ENCODE peak calls at places on chromosomes 12 and 14, in six cellular contexts. G, H, B, Q, D and W are unnamed samples.

GRCh38 chr12:124481772-124482566 is 85.4 kb downstream of the NCOR2 start:
- DNase-seq in Q (no peak), G (no peak), D (no peak), H (no peak), B (no peak), W (no peak)

GRCh38 chr12:5039815-5040214 is 3.9 kb upstream of the KCNA5 start:
- DNase-seq in Q (no peak), G (no peak), B (no peak), D (no peak), H (no peak), W (no peak)

GRCh38 chr12:43282106-43282505 is 269.9 kb downstream of the ADAMTS20 start:
- DNase-seq in D (no peak), G (no peak), B (no peak), Q (no peak), H (no peak), W (no peak)

GRCh38 chr12:53053223-53054111 is 3.6 kb downstream of the TNS2 start:
- DNase-seq in G (no peak), H (peak), Q (peak), D (no peak), B (peak), W (peak)

GRCh38 chr14:31530136-31530535 is 31.1 kb upstream of the NUBPL start:
- DNase-seq in B (no peak), Q (no peak), D (no peak), G (no peak), H (no peak), W (no peak)

GRCh38 chr12:82904219-82904795 is 217.6 kb downstream of the TMTC2 start:
- DNase-seq in B (no peak), Q (no peak), H (no peak), D (no peak), G (no peak), W (no peak)

GRCh38 chr14:105495101-105495989 is 4.3 kb downstream of the TEDC1 start:
- DNase-seq in D (no peak), H (no peak), G (no peak), Q (no peak), B (no peak), W (no peak)

GRCh38 chr14:80942158-80942738 is 710 bp upstream of the CEP128 start:
- DNase-seq in Q (no peak), G (no peak), B (no peak), D (no peak), H (no peak), W (no peak)

GRCh38 chr14:78498062-78498595 is 328.0 kb downstream of the NRXN3 start:
- DNase-seq in H (no peak), Q (no peak), D (no peak), B (no peak), G (no peak), W (peak)

GRCh38 chr12:49776413-49776812 is 35.1 kb downstream of the TMBIM6 start:
- DNase-seq in H (peak), B (peak), D (peak), G (peak), Q (peak), W (peak)

GRCh38 chr12:613996-614726 is 49.1 kb downstream of the NINJ2 start:
- DNase-seq in D (no peak), Q (peak), G (no peak), H (peak), B (no peak), W (peak)

GRCh38 chr14:68950111-68950510 is 29.0 kb downstream of the ACTN1 start:
- DNase-seq in D (no peak), B (no peak), G (no peak), Q (no peak), H (no peak), W (no peak)

GRCh38 chr12:12881495-12881894 is 9.9 kb upstream of the GPRC5A start:
- DNase-seq in D (no peak), H (no peak), Q (no peak), B (no peak), G (no peak), W (no peak)

GRCh38 chr12:12885060-12885792 is 6.1 kb upstream of the GPRC5A start:
- DNase-seq in G (no peak), B (no peak), H (no peak), D (no peak), Q (no peak), W (no peak)

GRCh38 chr12:12882288-12882687 is 9.1 kb upstream of the GPRC5A start:
- DNase-seq in Q (no peak), D (no peak), H (no peak), B (no peak), G (no peak), W (no peak)

GRCh38 chr12:12880537-12880936 is 10.8 kb upstream of the GPRC5A start:
- DNase-seq in G (no peak), H (no peak), Q (no peak), B (no peak), D (no peak), W (no peak)

GRCh38 chr12:12883369-12884001 is 7.9 kb upstream of the GPRC5A start:
- DNase-seq in D (no peak), B (no peak), G (no peak), H (no peak), Q (no peak), W (no peak)
- H3K27ac ChIP-seq in D (peak), B (no peak), G (no peak), H (peak), Q (no peak), W (no peak)

DNA sequence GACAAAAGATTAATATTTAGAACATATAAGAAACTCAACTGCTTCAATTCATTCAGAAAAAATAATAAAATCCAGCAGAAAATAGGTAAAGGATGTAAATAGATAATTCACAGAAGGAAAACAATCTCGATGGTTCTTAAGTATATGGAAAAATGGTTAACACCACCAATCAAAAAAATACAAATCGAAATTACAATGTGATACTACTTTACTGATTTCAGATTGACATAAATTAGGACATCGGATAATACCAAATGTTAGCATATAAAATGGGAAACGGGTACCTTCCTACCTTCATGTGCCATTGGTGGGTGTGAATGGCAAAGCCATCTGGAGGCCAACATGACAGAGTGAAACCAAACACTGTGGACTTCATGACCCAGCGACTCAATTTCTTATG is 1.6 kb upstream of the PPP4R4 start:
- DNase-seq in H (no peak), D (no peak), G (no peak), B (no peak), Q (no peak), W (no peak)
- H3K27ac ChIP-seq in H (no peak), D (no peak), G (no peak), B (no peak), Q (no peak), W (no peak)

DNA sequence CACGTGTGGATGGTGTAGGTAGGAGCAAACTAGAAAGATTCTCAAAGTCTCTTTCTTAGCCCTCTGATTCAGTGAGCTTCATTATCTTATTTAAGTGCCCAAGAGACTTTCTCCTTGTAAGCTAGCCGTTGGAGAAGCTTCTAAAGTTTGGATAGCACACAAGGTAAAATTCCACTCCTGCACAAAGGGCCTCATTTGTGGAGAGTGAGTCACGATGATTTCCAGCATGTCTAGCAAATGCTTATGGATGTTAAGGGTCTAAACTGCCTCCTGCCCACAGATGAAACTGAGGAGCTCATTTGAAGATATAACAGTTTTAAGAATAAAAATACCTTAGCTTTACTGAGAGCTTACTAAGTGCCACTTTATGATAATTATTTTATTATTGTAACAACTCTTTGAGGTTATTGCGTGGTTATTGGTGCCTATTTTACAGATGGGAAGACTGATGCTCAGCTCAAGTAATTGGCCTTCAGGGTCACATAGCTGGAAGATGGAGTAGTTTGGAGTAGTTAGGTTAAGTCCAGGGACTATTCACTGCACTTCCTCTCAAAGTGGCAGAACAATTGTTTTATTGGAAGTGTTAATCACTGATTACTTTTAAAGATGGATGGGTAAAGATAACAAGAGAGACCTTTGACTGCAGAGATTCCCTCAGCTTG is 78.7 kb upstream of the HIF1A start:
- DNase-seq in H (no peak), Q (no peak), D (peak), B (no peak), G (no peak), W (no peak)
- H3K27ac ChIP-seq in H (no peak), Q (no peak), D (peak), B (peak), G (no peak), W (no peak)

GRCh38 chr14:53881921-53882320 is 74.7 kb downstream of the BMP4 start:
- DNase-seq in G (no peak), Q (no peak), H (no peak), D (no peak), B (no peak), W (no peak)

GRCh38 chr14:53881161-53881846 is 75.3 kb downstream of the BMP4 start:
- DNase-seq in Q (no peak), G (no peak), B (no peak), D (peak), H (no peak), W (no peak)

GRCh38 chr14:53885241-53885640 is 71.4 kb downstream of the BMP4 start:
- DNase-seq in G (no peak), H (no peak), D (no peak), B (no peak), Q (no peak), W (no peak)

GRCh38 chr14:53882684-53883083 is 73.9 kb downstream of the BMP4 start:
- DNase-seq in B (no peak), Q (no peak), G (no peak), D (no peak), H (no peak), W (no peak)

DNA sequence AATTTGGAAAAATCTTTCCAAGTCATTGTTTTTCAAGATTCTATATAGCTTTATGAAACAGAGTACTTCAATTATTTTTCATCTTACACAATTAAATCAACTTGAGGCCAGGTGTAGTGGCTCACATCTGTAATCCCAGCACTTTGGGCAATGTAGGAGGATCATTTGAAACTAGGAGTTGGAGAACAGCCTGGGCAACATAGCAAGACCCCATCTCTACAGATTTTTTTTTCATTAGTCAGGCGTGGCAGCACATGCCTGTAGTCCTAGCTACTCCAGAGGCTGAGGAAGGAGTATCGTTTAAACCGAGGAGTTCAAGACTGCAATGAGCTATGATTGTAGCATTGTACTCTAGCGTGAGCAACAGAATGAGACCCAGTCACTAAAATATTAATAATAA is 72.9 kb downstream of the BMP4 start:
- DNase-seq in G (no peak), H (no peak), D (no peak), Q (no peak), B (no peak), W (no peak)
- H3K27ac ChIP-seq in G (no peak), H (no peak), D (no peak), Q (no peak), B (no peak), W (no peak)

GRCh38 chr14:36256131-36256801 is 64.2 kb downstream of the MBIP start:
- DNase-seq in H (peak), G (no peak), Q (no peak), B (no peak), D (no peak), W (no peak)
- H3K27ac ChIP-seq in H (peak), G (no peak), Q (no peak), B (no peak), D (no peak), W (no peak)

GRCh38 chr12:80118565-80119337 is 19.4 kb downstream of the OTOGL start:
- DNase-seq in Q (no peak), G (no peak), D (no peak), B (no peak), H (no peak), W (no peak)
- H3K27ac ChIP-seq in Q (no peak), G (no peak), D (no peak), B (no peak), H (no peak), W (no peak)

GRCh38 chr12:19005257-19005801 is 124.2 kb upstream of the PLEKHA5 start:
- DNase-seq in G (no peak), H (no peak), B (no peak), D (no peak), Q (no peak), W (no peak)
- H3K27ac ChIP-seq in G (no peak), H (no peak), B (no peak), D (no peak), Q (no peak), W (no peak)